ENCODE peak calls at places on chromosomes 16 and 17, in five cellular contexts. Y, P, S, C and T are unnamed samples.

GRCh38 chr17:75288784-75289121 is 480 bp downstream of the SLC25A19 start:
- DNase-seq in Y (peak; percentile 59), P (no peak), C (no peak), S (no peak), T (peak; percentile 69)

GRCh38 chr17:44170499-44171201 is at the start of gene ASB16:
- DNase-seq in S (no peak), C (no peak), P (no peak), Y (no peak), T (no peak)

GRCh38 chr16:50152386-50152806 is 710 bp upstream of the TENT4B start:
- DNase-seq in S (peak; percentile 68), C (no peak), P (peak; percentile 3), Y (no peak), T (no peak)

GRCh38 chr17:49266233-49266632 is 35.6 kb upstream of the PHOSPHO1 start:
- DNase-seq in C (no peak), S (no peak), P (no peak), Y (no peak), T (no peak)

GRCh38 chr17:72380120-72380519 is 259.3 kb downstream of the SOX9 start:
- DNase-seq in P (no peak), S (no peak), C (no peak), Y (no peak), T (no peak)

GRCh38 chr16:83723901-83724300 is 83.9 kb upstream of the HSBP1 start:
- DNase-seq in C (no peak), S (no peak), Y (no peak), P (no peak), T (no peak)

GRCh38 chr17:69523252-69523861 is 108.9 kb downstream of the MAP2K6 start:
- DNase-seq in P (peak; percentile 21), S (peak; percentile 55), C (peak; percentile 28), Y (peak; percentile 13), T (peak; percentile 58)

GRCh38 chr17:7354262-7354781 is 634 bp upstream of the TMEM95 start:
- DNase-seq in Y (no peak), S (no peak), P (no peak), C (no peak), T (no peak)

GRCh38 chr16:19835989-19836421 is 48.6 kb downstream of the GPRC5B start:
- DNase-seq in C (no peak), Y (no peak), P (no peak), S (no peak), T (no peak)

GRCh38 chr16:8863594-8864424 is 5.0 kb downstream of the CARHSP1 start:
- DNase-seq in Y (peak; percentile 49), P (no peak), S (no peak), C (no peak), T (peak; percentile 100)

GRCh38 chr17:39064814-39065213 is 86.6 kb downstream of the PLXDC1 start:
- DNase-seq in Y (no peak), P (no peak), S (no peak), C (no peak), T (no peak)

GRCh38 chr17:27495460-27495859 is 39.2 kb downstream of the KSR1 start:
- DNase-seq in C (no peak), P (no peak), Y (no peak), S (no peak), T (no peak)

GRCh38 chr16:57797526-57798266 is 4.6 kb downstream of the KIFC3 start:
- DNase-seq in P (no peak), Y (no peak), C (no peak), S (no peak), T (peak; percentile 91)

GRCh38 chr16:69606985-69607384 is 41.2 kb downstream of the NFAT5 start:
- DNase-seq in S (no peak), C (no peak), Y (no peak), P (no peak), T (no peak)

GRCh38 chr17:76867578-76868175 is 527 bp upstream of the MGAT5B start:
- DNase-seq in P (no peak), Y (no peak), S (no peak), C (no peak), T (no peak)

GRCh38 chr16:30382398-30383015 is at the start of gene SEPTIN1:
- DNase-seq in Y (no peak), S (peak; percentile 40), C (no peak), P (no peak), T (no peak)

GRCh38 chr17:15744885-15745284 is 12.8 kb downstream of the TBC1D26 start:
- DNase-seq in P (no peak), C (no peak), S (no peak), Y (no peak), T (no peak)

GRCh38 chr17:75110307-75110937 is 653 bp downstream of the ARMC7 start:
- DNase-seq in S (no peak), Y (peak; percentile 27), C (no peak), P (no peak), T (no peak)

GRCh38 chr17:81537343-81537855 is 9.2 kb downstream of the FSCN2 start:
- DNase-seq in C (peak; percentile 49), P (no peak), Y (peak; percentile 54), S (no peak), T (no peak)
- TF ChIP-seq EZH2 in C (no peak), P (no peak), Y (no peak), S (no peak), T (no peak)

GRCh38 chr16:80969114-80969484 is 37.6 kb downstream of the CMC2 start:
- DNase-seq in P (no peak), S (no peak), Y (no peak), C (no peak), T (no peak)

GRCh38 chr16:80971814-80972213 is 34.9 kb downstream of the CMC2 start:
- DNase-seq in Y (no peak), C (no peak), P (no peak), S (no peak), T (no peak)

GRCh38 chr16:80974649-80975376 is 31.9 kb downstream of the CMC2 start:
- DNase-seq in Y (peak; percentile 32), P (no peak), S (no peak), C (peak; percentile 12), T (no peak)

GRCh38 chr16:80973991-80974390 is 32.7 kb downstream of the CMC2 start:
- DNase-seq in C (no peak), P (no peak), S (no peak), Y (no peak), T (no peak)

GRCh38 chr16:80972611-80973010 is 34.1 kb downstream of the CMC2 start:
- DNase-seq in Y (no peak), C (no peak), S (no peak), P (no peak), T (no peak)
- TF ChIP-seq CEBPB in Y (no peak), C (no peak), S (no peak), P (no peak), T (no peak)

DNA sequence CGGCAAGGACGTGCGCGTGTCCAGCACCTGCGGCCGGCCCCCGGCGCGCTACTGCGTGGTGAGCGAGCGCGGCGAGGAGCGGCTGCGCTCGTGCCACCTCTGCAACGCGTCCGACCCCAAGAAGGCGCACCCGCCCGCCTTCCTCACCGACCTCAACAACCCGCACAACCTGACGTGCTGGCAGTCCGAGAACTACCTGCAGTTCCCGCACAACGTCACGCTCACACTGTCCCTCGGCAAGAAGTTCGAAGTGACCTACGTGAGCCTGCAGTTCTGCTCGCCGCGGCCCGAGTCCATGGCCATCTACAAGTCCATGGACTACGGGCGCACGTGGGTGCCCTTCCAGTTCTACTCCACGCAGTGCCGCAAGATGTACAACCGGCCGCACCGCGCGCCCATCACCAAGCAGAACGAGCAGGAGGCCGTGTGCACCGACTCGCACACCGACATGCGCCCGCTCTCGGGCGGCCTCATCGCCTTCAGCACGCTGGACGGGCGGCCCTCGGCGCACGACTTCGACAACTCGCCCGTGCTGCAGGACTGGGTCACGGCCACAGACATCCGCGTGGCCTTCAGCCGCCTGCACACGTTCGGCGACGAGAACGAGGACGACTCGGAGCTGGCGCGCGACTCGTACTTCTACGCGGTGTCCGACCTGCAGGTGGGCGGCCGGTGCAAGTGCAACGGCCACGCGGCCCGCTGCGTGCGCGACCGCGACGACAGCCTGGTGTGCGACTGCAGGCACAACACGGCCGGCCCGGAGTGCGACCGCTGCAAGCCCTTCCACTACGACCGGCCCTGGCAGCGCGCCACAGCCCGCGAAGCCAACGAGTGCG is 1.5 kb downstream of the NTN1 start:
- DNase-seq in S (no peak), C (no peak), P (no peak), Y (no peak), T (no peak)
- TF ChIP-seq EZH2 in S (no peak), C (no peak), P (peak; percentile 99), Y (no peak), T (no peak)

GRCh38 chr16:2838928-2839327 is 8.8 kb downstream of the ZG16B start:
- DNase-seq in P (peak; percentile 71), C (no peak), Y (peak; percentile 75), S (no peak), T (peak; percentile 72)
- TF ChIP-seq CEBPB in P (no peak), C (no peak), Y (no peak), S (no peak), T (no peak)